ENCODE peak calls at places on chromosomes 11 and 22, in eight cellular contexts. One of them, this sample, is unnamed.

GRCh38 chr11:77506857-77507256 is 33.0 kb upstream of the PAK1 start:
- DNase-seq in amniotic stem cell: no peak
- DNase-seq in mucosa of gallbladder: peak; percentile 25
- DNase-seq in aorta: no peak
- DNase-seq in cerebellum: no peak
- DNase-seq in naive thymus-derived CD4-positive, alpha-beta T cell: peak; percentile 2
- DNase-seq in stimulated activated CD8-positive, alpha-beta memory T cell treated with anti-CD3 and anti-CD28 coated beads, Interleukin-4, amount 100 ng/mL, for 4 hours: no peak
- DNase-seq in M059J: peak; percentile 76
- DNase-seq in this sample: no peak

GRCh38 chr22:30753701-30754100 is 59.0 kb downstream of the OSBP2 start:
- DNase-seq in naive thymus-derived CD4-positive, alpha-beta T cell: no peak
- DNase-seq in aorta: no peak
- DNase-seq in mucosa of gallbladder: no peak
- DNase-seq in cerebellum: no peak
- DNase-seq in M059J: no peak
- DNase-seq in amniotic stem cell: no peak
- DNase-seq in stimulated activated CD8-positive, alpha-beta memory T cell treated with anti-CD3 and anti-CD28 coated beads, Interleukin-4, amount 100 ng/mL, for 4 hours: no peak
- DNase-seq in this sample: no peak

GRCh38 chr11:313787-314547 is at the start of gene IFITM1:
- DNase-seq in amniotic stem cell: peak; percentile 37
- DNase-seq in stimulated activated CD8-positive, alpha-beta memory T cell treated with anti-CD3 and anti-CD28 coated beads, Interleukin-4, amount 100 ng/mL, for 4 hours: no peak
- DNase-seq in cerebellum: no peak
- DNase-seq in naive thymus-derived CD4-positive, alpha-beta T cell: peak; percentile 80
- DNase-seq in aorta: peak; percentile 48
- DNase-seq in mucosa of gallbladder: no peak
- DNase-seq in M059J: peak; percentile 93
- DNase-seq in this sample: no peak

GRCh38 chr22:24803064-24803542 is 2.9 kb upstream of the SGSM1 start:
- DNase-seq in M059J: peak; percentile 34
- DNase-seq in mucosa of gallbladder: peak; percentile 48
- DNase-seq in naive thymus-derived CD4-positive, alpha-beta T cell: peak; percentile 16
- DNase-seq in aorta: peak; percentile 58
- DNase-seq in amniotic stem cell: no peak
- DNase-seq in stimulated activated CD8-positive, alpha-beta memory T cell treated with anti-CD3 and anti-CD28 coated beads, Interleukin-4, amount 100 ng/mL, for 4 hours: peak; percentile 28
- DNase-seq in cerebellum: peak; percentile 69
- DNase-seq in this sample: no peak

GRCh38 chr11:5808500-5809121 is at the start of gene OR52N2:
- DNase-seq in mucosa of gallbladder: peak; percentile 85
- DNase-seq in aorta: peak; percentile 80
- DNase-seq in amniotic stem cell: peak; percentile 4
- DNase-seq in naive thymus-derived CD4-positive, alpha-beta T cell: peak; percentile 68
- DNase-seq in M059J: peak; percentile 70
- DNase-seq in cerebellum: peak; percentile 52
- DNase-seq in stimulated activated CD8-positive, alpha-beta memory T cell treated with anti-CD3 and anti-CD28 coated beads, Interleukin-4, amount 100 ng/mL, for 4 hours: peak; percentile 46
- DNase-seq in this sample: peak; percentile 53

GRCh38 chr11:72430743-72431570 is 3.4 kb downstream of the CLPB start:
- DNase-seq in aorta: no peak
- DNase-seq in naive thymus-derived CD4-positive, alpha-beta T cell: peak; percentile 55
- DNase-seq in amniotic stem cell: no peak
- DNase-seq in stimulated activated CD8-positive, alpha-beta memory T cell treated with anti-CD3 and anti-CD28 coated beads, Interleukin-4, amount 100 ng/mL, for 4 hours: no peak
- DNase-seq in mucosa of gallbladder: no peak
- DNase-seq in cerebellum: peak; percentile 81
- DNase-seq in M059J: peak; percentile 44
- DNase-seq in this sample: no peak

GRCh38 chr11:120652705-120653335 is 141.3 kb downstream of the GRIK4 start:
- DNase-seq in aorta: no peak
- DNase-seq in stimulated activated CD8-positive, alpha-beta memory T cell treated with anti-CD3 and anti-CD28 coated beads, Interleukin-4, amount 100 ng/mL, for 4 hours: no peak
- DNase-seq in M059J: no peak
- DNase-seq in naive thymus-derived CD4-positive, alpha-beta T cell: no peak
- DNase-seq in mucosa of gallbladder: no peak
- DNase-seq in cerebellum: no peak
- DNase-seq in amniotic stem cell: no peak
- DNase-seq in this sample: no peak

GRCh38 chr11:18669629-18670162 is 28.9 kb upstream of the TMEM86A start:
- DNase-seq in naive thymus-derived CD4-positive, alpha-beta T cell: no peak
- DNase-seq in mucosa of gallbladder: peak; percentile 58
- DNase-seq in M059J: no peak
- DNase-seq in stimulated activated CD8-positive, alpha-beta memory T cell treated with anti-CD3 and anti-CD28 coated beads, Interleukin-4, amount 100 ng/mL, for 4 hours: no peak
- DNase-seq in aorta: peak; percentile 54
- DNase-seq in amniotic stem cell: no peak
- DNase-seq in cerebellum: no peak
- DNase-seq in this sample: no peak

GRCh38 chr22:32620992-32621391 is 146.4 kb downstream of the FBXO7 start:
- DNase-seq in aorta: no peak
- DNase-seq in naive thymus-derived CD4-positive, alpha-beta T cell: no peak
- DNase-seq in M059J: no peak
- DNase-seq in stimulated activated CD8-positive, alpha-beta memory T cell treated with anti-CD3 and anti-CD28 coated beads, Interleukin-4, amount 100 ng/mL, for 4 hours: no peak
- DNase-seq in cerebellum: no peak
- DNase-seq in amniotic stem cell: no peak
- DNase-seq in mucosa of gallbladder: no peak
- DNase-seq in this sample: no peak

GRCh38 chr11:86749861-86750401 is 50.4 kb upstream of the PRSS23 start:
- DNase-seq in cerebellum: no peak
- DNase-seq in mucosa of gallbladder: no peak
- DNase-seq in stimulated activated CD8-positive, alpha-beta memory T cell treated with anti-CD3 and anti-CD28 coated beads, Interleukin-4, amount 100 ng/mL, for 4 hours: no peak
- DNase-seq in amniotic stem cell: no peak
- DNase-seq in aorta: no peak
- DNase-seq in M059J: no peak
- DNase-seq in naive thymus-derived CD4-positive, alpha-beta T cell: no peak
- DNase-seq in this sample: no peak

GRCh38 chr11:112882494-112883381 is 78.5 kb upstream of the NCAM1 start:
- DNase-seq in M059J: peak; percentile 5
- DNase-seq in cerebellum: no peak
- DNase-seq in amniotic stem cell: no peak
- DNase-seq in aorta: peak; percentile 48
- DNase-seq in naive thymus-derived CD4-positive, alpha-beta T cell: no peak
- DNase-seq in mucosa of gallbladder: no peak
- DNase-seq in stimulated activated CD8-positive, alpha-beta memory T cell treated with anti-CD3 and anti-CD28 coated beads, Interleukin-4, amount 100 ng/mL, for 4 hours: no peak
- DNase-seq in this sample: no peak

GRCh38 chr11:117634756-117635593 is 162.0 kb downstream of the DSCAML1 start:
- DNase-seq in aorta: no peak
- DNase-seq in mucosa of gallbladder: no peak
- DNase-seq in naive thymus-derived CD4-positive, alpha-beta T cell: no peak
- DNase-seq in M059J: no peak
- DNase-seq in cerebellum: no peak
- DNase-seq in amniotic stem cell: no peak
- DNase-seq in stimulated activated CD8-positive, alpha-beta memory T cell treated with anti-CD3 and anti-CD28 coated beads, Interleukin-4, amount 100 ng/mL, for 4 hours: no peak
- DNase-seq in this sample: peak; percentile 46

GRCh38 chr22:19897726-19898515 is 43.2 kb upstream of the GNB1L start:
- DNase-seq in stimulated activated CD8-positive, alpha-beta memory T cell treated with anti-CD3 and anti-CD28 coated beads, Interleukin-4, amount 100 ng/mL, for 4 hours: no peak
- DNase-seq in mucosa of gallbladder: no peak
- DNase-seq in amniotic stem cell: no peak
- DNase-seq in M059J: no peak
- DNase-seq in cerebellum: no peak
- DNase-seq in aorta: no peak
- DNase-seq in naive thymus-derived CD4-positive, alpha-beta T cell: no peak
- DNase-seq in this sample: peak; percentile 71

GRCh38 chr11:13772223-13773046 is 104.0 kb downstream of the FAR1 start:
- DNase-seq in aorta: no peak
- DNase-seq in mucosa of gallbladder: peak; percentile 23
- DNase-seq in cerebellum: peak; percentile 62
- DNase-seq in M059J: peak; percentile 73
- DNase-seq in naive thymus-derived CD4-positive, alpha-beta T cell: peak; percentile 77
- DNase-seq in stimulated activated CD8-positive, alpha-beta memory T cell treated with anti-CD3 and anti-CD28 coated beads, Interleukin-4, amount 100 ng/mL, for 4 hours: no peak
- DNase-seq in amniotic stem cell: no peak
- DNase-seq in this sample: no peak